ENCODE peak calls at places on chromosomes 13 and 19, in five cellular contexts. T, V, F, U and W are unnamed samples.

GRCh38 chr19:1361601-1362384 is 21.9 kb upstream of the NDUFS7 start:
- DNase-seq in T (no peak), V (peak; percentile 14), F (peak; percentile 63), U (no peak), W (no peak)

GRCh38 chr19:2215281-2215751 is 20.8 kb downstream of the PLEKHJ1 start:
- DNase-seq in T (no peak), V (no peak), F (no peak), U (no peak), W (no peak)

GRCh38 chr13:53266757-53267156 is 238.1 kb downstream of the OLFM4 start:
- DNase-seq in T (no peak), V (no peak), F (no peak), U (no peak), W (no peak)

GRCh38 chr13:50524540-50524939 is 319.0 kb downstream of the DLEU7 start:
- DNase-seq in T (no peak), V (no peak), F (no peak), U (no peak), W (no peak)

GRCh38 chr13:48727252-48728011 is 73.7 kb downstream of the CYSLTR2 start:
- DNase-seq in T (peak; percentile 70), V (no peak), F (no peak), U (peak; percentile 71), W (no peak)

GRCh38 chr13:25771208-25771607 is 280.6 kb downstream of the SHISA2 start:
- DNase-seq in T (no peak), V (no peak), F (no peak), U (no peak), W (no peak)

GRCh38 chr13:73079359-73079758 is 20.6 kb downstream of the KLF5 start:
- DNase-seq in T (no peak), V (no peak), F (no peak), U (no peak), W (no peak)

GRCh38 chr13:59345316-59345715 is 818.4 kb downstream of the DIAPH3 start:
- DNase-seq in T (peak; percentile 72), V (no peak), F (no peak), U (no peak), W (no peak)

GRCh38 chr19:4068058-4068966 is 1.6 kb upstream of the ZBTB7A start:
- DNase-seq in T (no peak), V (no peak), F (no peak), U (no peak), W (no peak)

GRCh38 chr19:50434525-50434924 is 1.8 kb downstream of the MYBPC2 start:
- DNase-seq in T (no peak), V (no peak), F (no peak), U (no peak), W (no peak)

GRCh38 chr13:76764429-76764828 is 121.8 kb downstream of the KCTD12 start:
- DNase-seq in T (peak; percentile 73), V (no peak), F (peak; percentile 84), U (no peak), W (no peak)

GRCh38 chr19:46759817-46760333 is 13.6 kb upstream of the STRN4 start:
- DNase-seq in T (peak; percentile 73), V (peak; percentile 99), F (peak; percentile 99), U (no peak), W (peak; percentile 97)

DNA sequence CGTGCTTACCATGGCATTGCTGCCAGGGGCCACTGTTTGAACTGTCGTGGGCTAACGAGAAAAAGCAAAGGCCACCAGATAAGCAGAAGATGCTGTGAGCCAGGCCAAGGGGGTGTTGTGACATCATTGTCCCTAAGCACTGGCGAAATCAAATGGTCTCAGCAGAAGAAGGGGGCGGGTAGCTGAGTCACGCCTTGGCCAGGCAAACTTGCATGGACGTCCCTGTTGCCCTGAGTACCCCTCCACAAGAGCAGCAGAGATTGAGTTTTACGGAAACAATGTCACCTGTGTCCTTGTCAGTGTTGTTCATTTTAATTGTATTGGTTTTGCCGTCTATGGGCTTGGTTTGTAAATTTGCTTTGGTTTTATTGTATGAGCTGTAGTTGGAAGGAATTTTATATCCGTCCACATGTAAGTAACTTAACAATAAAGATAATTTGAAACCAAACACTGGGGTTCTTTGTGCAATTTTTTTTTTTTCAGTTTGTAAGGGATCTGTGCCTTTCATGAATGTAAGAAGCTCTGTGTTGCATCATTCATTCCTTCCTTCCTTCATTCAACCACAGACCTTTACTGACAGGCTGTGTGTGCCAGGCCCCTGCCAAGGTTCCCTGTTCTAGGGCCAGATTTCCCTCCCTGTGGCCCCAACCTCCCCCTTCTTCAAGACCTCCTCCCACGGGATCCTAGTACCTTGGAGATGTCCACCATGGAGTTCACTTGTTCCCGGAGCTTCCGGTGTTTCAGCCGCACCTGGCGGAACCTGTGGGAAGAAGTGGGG is 12.3 kb downstream of the KCNN4 start:
- DNase-seq in T (no peak), V (no peak), F (peak; percentile 28), U (no peak), W (no peak)
- TF ChIP-seq CTCF in T (no peak), V (no peak), F (no peak), U (no peak), W (no peak)

GRCh38 chr19:42134671-42135070 is 2.4 kb upstream of the POU2F2 start:
- DNase-seq in T (no peak), V (no peak), F (no peak), U (no peak), W (no peak)

GRCh38 chr19:42130254-42130573 is 2.0 kb downstream of the POU2F2 start:
- DNase-seq in T (no peak), V (no peak), F (no peak), U (no peak), W (no peak)

GRCh38 chr19:42131149-42132029 is 857 bp downstream of the POU2F2 start:
- DNase-seq in T (no peak), V (no peak), F (no peak), U (no peak), W (no peak)

GRCh38 chr19:42132030-42132628 is at the start of gene POU2F2:
- DNase-seq in T (no peak), V (no peak), F (no peak), U (no peak), W (no peak)

GRCh38 chr19:42132851-42133528 is 744 bp upstream of the POU2F2 start:
- DNase-seq in T (peak; percentile 74), V (no peak), F (peak; percentile 36), U (no peak), W (no peak)
- H3K4me3 ChIP-seq in T (peak overlapping the region; percentile 39), V (peak overlapping the region; percentile 39), F (peak overlapping the region; percentile 31), U (peak overlapping the region; percentile 25), W (peak overlapping the region; percentile 62)

GRCh38 chr19:45400192-45400591 is 4.7 kb downstream of the PPP1R13L start:
- DNase-seq in T (no peak), V (no peak), F (no peak), U (no peak), W (no peak)

GRCh38 chr19:45403272-45403671 is 1.6 kb downstream of the PPP1R13L start:
- DNase-seq in T (no peak), V (no peak), F (no peak), U (no peak), W (no peak)

GRCh38 chr19:45402469-45403070 is 2.3 kb downstream of the PPP1R13L start:
- DNase-seq in T (no peak), V (no peak), F (no peak), U (no peak), W (no peak)

GRCh38 chr19:45403781-45404556 is 900 bp downstream of the PPP1R13L start:
- DNase-seq in T (peak; percentile 77), V (no peak), F (no peak), U (no peak), W (no peak)

GRCh38 chr19:45401815-45402468 is 2.9 kb downstream of the PPP1R13L start:
- DNase-seq in T (no peak), V (no peak), F (no peak), U (no peak), W (no peak)
- TF ChIP-seq CTCF in T (no peak), V (no peak), F (no peak), U (no peak), W (no peak)

GRCh38 chr13:23547000-23547590 is 23.1 kb upstream of the TNFRSF19 start:
- DNase-seq in T (no peak), V (no peak), F (peak; percentile 45), U (no peak), W (no peak)
- H3K4me3 ChIP-seq in T (peak overlapping the region; percentile 35), V (peak overlapping the region; percentile 62), F (peak overlapping the region; percentile 65), U (peak overlapping the region; percentile 64), W (peak overlapping the region; percentile 61)

GRCh38 chr19:40932008-40932959 is 50.3 kb upstream of the CYP2A7 start:
- DNase-seq in T (no peak), V (no peak), F (no peak), U (no peak), W (no peak)

GRCh38 chr19:40928859-40929258 is 46.8 kb upstream of the CYP2A7 start:
- DNase-seq in T (no peak), V (no peak), F (peak; percentile 44), U (no peak), W (no peak)

GRCh38 chr19:40923934-40924391 is 41.9 kb upstream of the CYP2A7 start:
- DNase-seq in T (no peak), V (no peak), F (no peak), U (no peak), W (no peak)

GRCh38 chr19:40933025-40933424 is 51.0 kb upstream of the CYP2A7 start:
- DNase-seq in T (no peak), V (no peak), F (peak; percentile 40), U (no peak), W (no peak)

DNA sequence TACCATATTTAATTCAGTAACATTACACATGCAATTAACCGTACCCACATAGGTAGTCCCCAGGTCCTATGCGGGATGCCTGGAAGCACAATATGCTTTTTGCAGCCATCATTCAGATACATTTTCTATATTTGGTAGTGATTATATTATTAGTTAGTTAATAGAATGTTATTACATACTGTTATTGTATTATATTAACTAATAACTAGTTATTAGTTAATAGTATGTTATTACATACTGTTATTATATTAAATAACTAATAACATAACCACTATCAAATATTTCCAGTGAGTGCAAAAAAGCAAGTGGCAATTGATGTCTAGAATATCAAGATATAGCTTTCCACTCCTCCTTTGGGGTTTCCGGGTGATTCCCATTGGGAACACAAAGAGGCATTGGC is 45.5 kb upstream of the CYP2A7 start:
- DNase-seq in T (no peak), V (no peak), F (no peak), U (no peak), W (no peak)
- TF ChIP-seq CTCF in T (no peak), V (no peak), F (no peak), U (no peak), W (no peak)

GRCh38 chr13:106568225-106569003 is 477 bp upstream of the ARGLU1 start:
- DNase-seq in T (no peak), V (peak; percentile 46), F (peak; percentile 88), U (no peak), W (peak; percentile 29)

GRCh38 chr13:106566682-106567420 is 1.1 kb downstream of the ARGLU1 start:
- DNase-seq in T (peak; percentile 72), V (no peak), F (peak; percentile 52), U (no peak), W (no peak)

GRCh38 chr13:106570354-106570822 is 2.5 kb upstream of the ARGLU1 start:
- DNase-seq in T (peak; percentile 87), V (no peak), F (peak; percentile 68), U (peak; percentile 54), W (no peak)

GRCh38 chr13:106567421-106568224 is at the start of gene ARGLU1:
- DNase-seq in T (peak; percentile 96), V (no peak), F (no peak), U (peak; percentile 71), W (no peak)

GRCh38 chr13:106569233-106570095 is 1.5 kb upstream of the ARGLU1 start:
- DNase-seq in T (no peak), V (no peak), F (no peak), U (no peak), W (no peak)
- H3K4me3 ChIP-seq in T (no peak overlapping the region), V (no peak overlapping the region), F (no peak overlapping the region), U (no peak overlapping the region), W (no peak overlapping the region)